ENCODE peak calls at places on chromosomes 11 and 22, in four cellular contexts. One of them, this sample, is unnamed.
A peak's percentile ranks its signal among the peaks of the same experiment; 100 is the strongest.

GRCh38 chr11:7907121-7907520 is 23.9 kb downstream of the OR10A6 start:
- DNase-seq in osteoblast: no peak
- DNase-seq in activated B cell treated with CpG ODN at 0.5 μM for 24 hours: no peak
- DNase-seq in A549: no peak
- DNase-seq in this sample: no peak

GRCh38 chr22:48720662-48721393 is 1106.8 kb downstream of the BRD1 start:
- DNase-seq in osteoblast: peak; percentile 71
- DNase-seq in activated B cell treated with CpG ODN at 0.5 μM for 24 hours: no peak
- DNase-seq in A549: no peak
- DNase-seq in this sample: no peak

GRCh38 chr11:289145-289705 is 299 bp downstream of the PGGHG start:
- DNase-seq in osteoblast: peak; percentile 93
- DNase-seq in activated B cell treated with CpG ODN at 0.5 μM for 24 hours: no peak
- DNase-seq in A549: no peak
- DNase-seq in this sample: no peak

GRCh38 chr11:48064306-48064705 is 83.9 kb downstream of the PTPRJ start:
- DNase-seq in osteoblast: peak; percentile 92
- DNase-seq in activated B cell treated with CpG ODN at 0.5 μM for 24 hours: no peak
- DNase-seq in A549: no peak
- DNase-seq in this sample: no peak

GRCh38 chr11:74321487-74322188 is 10.2 kb upstream of the P4HA3 start:
- DNase-seq in osteoblast: no peak
- DNase-seq in activated B cell treated with CpG ODN at 0.5 μM for 24 hours: no peak
- DNase-seq in A549: no peak
- DNase-seq in this sample: no peak

GRCh38 chr11:3195251-3196160 is 23.1 kb downstream of the MRGPRG start:
- DNase-seq in osteoblast: peak; percentile 84
- DNase-seq in activated B cell treated with CpG ODN at 0.5 μM for 24 hours: no peak
- DNase-seq in A549: no peak
- DNase-seq in this sample: no peak

GRCh38 chr11:100445231-100445735 is 241.8 kb upstream of the ARHGAP42 start:
- DNase-seq in osteoblast: no peak
- DNase-seq in activated B cell treated with CpG ODN at 0.5 μM for 24 hours: no peak
- DNase-seq in A549: no peak
- DNase-seq in this sample: no peak

GRCh38 chr22:16866167-16866566 is 41.0 kb upstream of the XKR3 start:
- DNase-seq in osteoblast: no peak
- DNase-seq in activated B cell treated with CpG ODN at 0.5 μM for 24 hours: no peak
- DNase-seq in A549: no peak
- DNase-seq in this sample: no peak

GRCh38 chr11:91773090-91773489 is 451.5 kb upstream of the FAT3 start:
- DNase-seq in osteoblast: no peak
- DNase-seq in activated B cell treated with CpG ODN at 0.5 μM for 24 hours: no peak
- DNase-seq in A549: no peak
- DNase-seq in this sample: no peak
- TF ChIP-seq CTCF in osteoblast: peak; percentile 22
- TF ChIP-seq CTCF in activated B cell treated with CpG ODN at 0.5 μM for 24 hours: no peak
- TF ChIP-seq CTCF in A549: no peak
- TF ChIP-seq CTCF in this sample: peak; percentile 37

GRCh38 chr11:32891657-32892354 is 805 bp upstream of the QSER1 start:
- DNase-seq in osteoblast: peak; percentile 85
- DNase-seq in activated B cell treated with CpG ODN at 0.5 μM for 24 hours: no peak
- DNase-seq in A549: peak; percentile 9
- DNase-seq in this sample: no peak

GRCh38 chr11:32893091-32893946 is 708 bp downstream of the QSER1 start:
- DNase-seq in osteoblast: peak; percentile 94
- DNase-seq in activated B cell treated with CpG ODN at 0.5 μM for 24 hours: peak; percentile 65
- DNase-seq in A549: peak; percentile 43
- DNase-seq in this sample: peak; percentile 73

GRCh38 chr11:32890843-32891656 is 1.6 kb upstream of the QSER1 start:
- DNase-seq in osteoblast: no peak
- DNase-seq in activated B cell treated with CpG ODN at 0.5 μM for 24 hours: no peak
- DNase-seq in A549: no peak
- DNase-seq in this sample: no peak

GRCh38 chr11:32893947-32894827 is 1.6 kb downstream of the QSER1 start:
- DNase-seq in osteoblast: peak; percentile 95
- DNase-seq in activated B cell treated with CpG ODN at 0.5 μM for 24 hours: no peak
- DNase-seq in A549: peak; percentile 82
- DNase-seq in this sample: no peak

GRCh38 chr11:32892355-32893090 is at the start of gene QSER1:
- DNase-seq in osteoblast: peak; percentile 97
- DNase-seq in activated B cell treated with CpG ODN at 0.5 μM for 24 hours: peak; percentile 74
- DNase-seq in A549: peak; percentile 67
- DNase-seq in this sample: peak; percentile 53
- TF ChIP-seq CTCF in osteoblast: no peak
- TF ChIP-seq CTCF in activated B cell treated with CpG ODN at 0.5 μM for 24 hours: no peak
- TF ChIP-seq CTCF in A549: no peak
- TF ChIP-seq CTCF in this sample: no peak

DNA sequence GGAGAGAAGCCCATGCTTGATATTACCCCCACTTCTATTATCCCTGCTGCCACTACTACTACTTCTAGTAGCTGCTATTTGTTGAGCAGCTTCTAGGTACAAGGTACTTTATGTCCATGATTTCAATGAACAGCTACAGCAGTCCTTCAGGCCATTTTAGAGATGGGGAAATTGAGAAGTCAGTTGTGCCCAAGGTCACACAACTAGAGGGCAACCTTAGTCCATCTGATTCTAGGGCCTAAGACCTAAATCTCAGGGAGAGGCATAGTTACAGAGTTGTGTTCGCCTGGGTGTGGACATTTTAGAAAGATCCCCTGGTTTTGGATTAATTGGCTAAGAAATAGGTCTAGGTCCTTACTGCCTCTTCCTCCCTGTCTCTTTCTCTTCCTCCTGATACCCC is 52.3 kb downstream of the MICAL2 start:
- DNase-seq in osteoblast: no peak
- DNase-seq in activated B cell treated with CpG ODN at 0.5 μM for 24 hours: no peak
- DNase-seq in A549: no peak
- DNase-seq in this sample: no peak
- TF ChIP-seq CTCF in osteoblast: no peak
- TF ChIP-seq CTCF in activated B cell treated with CpG ODN at 0.5 μM for 24 hours: no peak
- TF ChIP-seq CTCF in A549: no peak
- TF ChIP-seq CTCF in this sample: no peak

GRCh38 chr22:26835023-26835422 is 177.6 kb downstream of the MIAT start:
- DNase-seq in osteoblast: no peak
- DNase-seq in activated B cell treated with CpG ODN at 0.5 μM for 24 hours: no peak
- DNase-seq in A549: no peak
- DNase-seq in this sample: no peak
- TF ChIP-seq CTCF in osteoblast: no peak
- TF ChIP-seq CTCF in activated B cell treated with CpG ODN at 0.5 μM for 24 hours: no peak
- TF ChIP-seq CTCF in A549: no peak
- TF ChIP-seq CTCF in this sample: no peak

DNA sequence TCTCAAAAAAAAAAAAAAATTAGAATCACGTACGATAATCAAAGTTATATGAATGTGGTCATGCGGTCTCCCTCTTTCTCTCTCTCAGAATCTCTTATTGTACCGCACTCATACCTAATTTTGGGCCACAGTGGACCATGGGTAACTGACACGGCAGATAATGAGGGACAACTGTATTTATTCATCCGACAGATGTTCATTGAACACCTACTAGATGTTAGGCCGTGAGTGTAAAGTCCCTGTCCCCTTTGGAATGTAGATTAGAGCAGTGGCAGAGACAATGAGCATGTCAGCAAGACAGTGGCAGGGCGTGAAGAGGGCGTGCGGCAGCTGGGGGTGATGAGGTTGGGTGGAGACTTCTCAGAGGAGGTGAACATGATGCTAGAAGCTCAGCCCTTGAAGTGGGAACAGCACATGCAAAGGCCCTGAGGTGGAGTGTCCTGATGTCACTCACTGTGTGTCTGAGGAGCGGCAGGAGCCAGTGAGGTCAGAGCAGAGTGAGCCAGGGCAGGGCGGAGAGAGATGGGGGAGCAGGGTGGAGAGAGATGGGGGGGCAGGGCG is 25.1 kb downstream of the CACNA1I start:
- DNase-seq in osteoblast: peak; percentile 58
- DNase-seq in activated B cell treated with CpG ODN at 0.5 μM for 24 hours: no peak
- DNase-seq in A549: no peak
- DNase-seq in this sample: no peak
- TF ChIP-seq CTCF in osteoblast: no peak
- TF ChIP-seq CTCF in activated B cell treated with CpG ODN at 0.5 μM for 24 hours: no peak
- TF ChIP-seq CTCF in A549: no peak
- TF ChIP-seq CTCF in this sample: no peak

GRCh38 chr11:134577801-134578200 is 165.8 kb upstream of the B3GAT1 start:
- DNase-seq in osteoblast: no peak
- DNase-seq in activated B cell treated with CpG ODN at 0.5 μM for 24 hours: no peak
- DNase-seq in A549: no peak
- DNase-seq in this sample: no peak

GRCh38 chr11:134580635-134581025 is 168.6 kb upstream of the B3GAT1 start:
- DNase-seq in osteoblast: no peak
- DNase-seq in activated B cell treated with CpG ODN at 0.5 μM for 24 hours: no peak
- DNase-seq in A549: no peak
- DNase-seq in this sample: no peak

GRCh38 chr11:134581121-134581626 is 169.1 kb upstream of the B3GAT1 start:
- DNase-seq in osteoblast: no peak
- DNase-seq in activated B cell treated with CpG ODN at 0.5 μM for 24 hours: no peak
- DNase-seq in A549: no peak
- DNase-seq in this sample: no peak

GRCh38 chr11:134578807-134579708 is 167.0 kb upstream of the B3GAT1 start:
- DNase-seq in osteoblast: no peak
- DNase-seq in activated B cell treated with CpG ODN at 0.5 μM for 24 hours: no peak
- DNase-seq in A549: no peak
- DNase-seq in this sample: no peak

GRCh38 chr11:134579709-134580634 is 167.9 kb upstream of the B3GAT1 start:
- DNase-seq in osteoblast: no peak
- DNase-seq in activated B cell treated with CpG ODN at 0.5 μM for 24 hours: no peak
- DNase-seq in A549: no peak
- DNase-seq in this sample: no peak
- TF ChIP-seq CTCF in osteoblast: no peak
- TF ChIP-seq CTCF in activated B cell treated with CpG ODN at 0.5 μM for 24 hours: no peak
- TF ChIP-seq CTCF in A549: no peak
- TF ChIP-seq CTCF in this sample: no peak

DNA sequence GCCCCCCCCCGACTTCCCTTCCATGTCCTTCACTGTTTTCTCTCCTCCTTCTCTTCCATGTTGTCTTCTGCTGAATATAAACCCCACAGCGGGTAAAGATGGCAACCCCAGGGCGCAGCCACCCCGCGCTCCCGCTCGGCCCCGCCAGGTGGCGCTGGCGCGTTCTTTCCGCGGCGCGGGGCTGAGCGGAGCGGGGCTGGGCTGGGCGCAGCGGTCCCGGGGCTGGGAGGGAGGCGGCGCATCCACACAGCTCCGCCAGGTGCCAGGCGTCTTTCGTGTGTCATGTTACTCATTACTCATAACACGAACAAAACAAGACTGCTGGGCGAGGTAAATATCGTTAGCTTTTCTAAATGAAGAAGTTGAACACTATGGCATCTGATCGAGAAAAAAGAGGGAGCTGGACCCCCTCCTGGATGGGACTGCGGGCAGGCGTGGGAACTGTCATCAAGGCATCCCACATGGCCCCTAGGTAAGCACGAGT is 321.2 kb downstream of the NTM start:
- DNase-seq in osteoblast: peak; percentile 96
- DNase-seq in activated B cell treated with CpG ODN at 0.5 μM for 24 hours: no peak
- DNase-seq in A549: no peak
- DNase-seq in this sample: peak; percentile 37
- TF ChIP-seq CTCF in osteoblast: peak; percentile 70
- TF ChIP-seq CTCF in activated B cell treated with CpG ODN at 0.5 μM for 24 hours: no peak
- TF ChIP-seq CTCF in A549: no peak
- TF ChIP-seq CTCF in this sample: peak; percentile 82